ENCODE peak calls at places on chromosomes 7 and 10, in six cellular contexts. M, K, W, Q, B and R are unnamed samples.

GRCh38 chr7:129741743-129742213 is 130.3 kb downstream of the NRF1 start:
- DNase-seq in K (no peak), Q (no peak), W (no peak), M (no peak), B (no peak), R (no peak)

GRCh38 chr7:24005517-24005916 is 278.5 kb upstream of the NPY start:
- DNase-seq in Q (no peak), B (no peak), K (no peak), W (no peak), M (no peak), R (no peak)

GRCh38 chr10:124357583-124357930 is 61.2 kb downstream of the OAT start:
- DNase-seq in M (no peak), K (no peak), W (no peak), B (no peak), Q (no peak), R (no peak)

GRCh38 chr7:130560972-130561371 is 69.1 kb downstream of the MEST start:
- DNase-seq in W (no peak), K (peak), Q (no peak), M (no peak), B (peak), R (peak)

GRCh38 chr10:57917019-57917418 is 350.7 kb downstream of the IPMK start:
- DNase-seq in B (no peak), M (no peak), Q (no peak), K (no peak), W (no peak), R (no peak)

GRCh38 chr10:9331583-9332008 is 1277.1 kb downstream of the GATA3 start:
- DNase-seq in B (peak), M (no peak), K (peak), W (no peak), Q (no peak), R (peak)

GRCh38 chr10:43210556-43210955 is 56.3 kb downstream of the RASGEF1A start:
- DNase-seq in B (no peak), W (peak), M (no peak), Q (no peak), K (no peak), R (no peak)

GRCh38 chr7:116686812-116687419 is 14.9 kb downstream of the MET start:
- DNase-seq in K (no peak), B (no peak), M (no peak), W (no peak), Q (no peak), R (no peak)

GRCh38 chr10:21525367-21526183 is at the start of gene SKIDA1:
- DNase-seq in Q (peak), B (peak), M (peak), W (peak), K (peak), R (peak)

GRCh38 chr7:94908204-94909022 is 1.0 kb downstream of the PPP1R9A start:
- DNase-seq in K (peak), Q (peak), M (no peak), W (peak), B (no peak), R (no peak)

GRCh38 chr10:68600041-68600778 is 40.1 kb downstream of the TET1 start:
- DNase-seq in K (peak), W (peak), Q (peak), M (peak), B (peak), R (peak)

GRCh38 chr10:105793071-105793470 is 1152.0 kb downstream of the SORCS3 start:
- DNase-seq in K (no peak), B (peak), W (no peak), M (no peak), Q (no peak), R (no peak)

GRCh38 chr10:59304521-59305097 is 57.7 kb downstream of the FAM13C start:
- DNase-seq in B (no peak), M (no peak), K (no peak), Q (no peak), W (no peak), R (no peak)

GRCh38 chr10:21820952-21821351 is 182.6 kb downstream of the DNAJC1 start:
- DNase-seq in B (no peak), K (no peak), M (no peak), Q (no peak), W (no peak), R (no peak)

GRCh38 chr10:5565671-5566581 is 41.2 kb downstream of the CALML3 start:
- DNase-seq in K (peak), M (no peak), W (peak), B (peak), Q (no peak), R (no peak)

GRCh38 chr7:112162161-112163020 is 43.8 kb downstream of the DOCK4 start:
- DNase-seq in K (no peak), W (peak), Q (peak), B (no peak), M (no peak), R (no peak)

GRCh38 chr10:69438531-69439349 is 12.5 kb upstream of the TSPAN15 start:
- DNase-seq in W (no peak), Q (no peak), B (peak), K (peak), M (no peak), R (no peak)

GRCh38 chr10:12500406-12501303 is 151.3 kb downstream of the CAMK1D start:
- DNase-seq in W (no peak), M (no peak), B (no peak), Q (no peak), K (no peak), R (no peak)

GRCh38 chr7:21939136-21939857 is 6.4 kb downstream of the CDCA7L start:
- DNase-seq in M (no peak), W (no peak), B (no peak), Q (no peak), K (peak), R (peak)

GRCh38 chr10:97714401-97715258 is 1.1 kb downstream of the MARVELD1 start:
- DNase-seq in B (peak), W (peak), M (no peak), K (peak), Q (peak), R (peak)

GRCh38 chr7:158443688-158444483 is 143.7 kb downstream of the PTPRN2 start:
- DNase-seq in W (no peak), Q (no peak), B (no peak), M (no peak), K (no peak), R (no peak)

GRCh38 chr10:93991101-93991500 is 2.6 kb upstream of the PLCE1 start:
- DNase-seq in M (no peak), K (no peak), W (no peak), Q (no peak), B (no peak), R (no peak)

GRCh38 chr7:78130443-78131200 is 332.0 kb downstream of the PHTF2 start:
- DNase-seq in M (no peak), K (peak), B (no peak), W (no peak), Q (no peak), R (no peak)

GRCh38 chr10:45180507-45180906 is 134.9 kb downstream of the OR13A1 start:
- DNase-seq in Q (no peak), M (no peak), W (peak), B (no peak), K (no peak), R (no peak)